ENCODE peak calls at places on chromosomes 13 and 19, in seven cellular contexts. U is AG04450; M is hippocampal formation; X is left lobe of liver; Z is cardiac muscle cell; S is activated CD4-positive, CD25-positive, alpha-beta regulatory T cell treated with anti-CD3 and anti-CD28 coated beads, Interleukin-2, amount 50 U/mL, for 72 hours; H is GM12865. P is an unnamed sample.

GRCh38 chr19:10450853-10451609 is 30.7 kb downstream of the PDE4A start:
- DNase-seq in U (no peak), M (no peak), S (no peak), H (peak; percentile 34), Z (no peak), X (no peak), P (no peak)

GRCh38 chr13:30113983-30114491 is 193.3 kb downstream of the KATNAL1 start:
- DNase-seq in U (no peak), S (no peak), X (peak; percentile 49), Z (peak; percentile 47), H (no peak), M (no peak), P (no peak)

GRCh38 chr13:97353927-97354326 is 80.0 kb upstream of the RAP2A start:
- DNase-seq in S (no peak), M (no peak), U (peak; percentile 26), Z (no peak), X (no peak), H (no peak), P (no peak)

GRCh38 chr13:43005460-43006236 is 13.6 kb upstream of the EPSTI1 start:
- DNase-seq in S (no peak), H (no peak), X (no peak), M (no peak), Z (peak; percentile 36), U (no peak), P (no peak)

GRCh38 chr13:109699628-109700071 is 86.7 kb downstream of the IRS2 start:
- DNase-seq in Z (no peak), M (no peak), H (no peak), S (no peak), U (no peak), X (no peak), P (no peak)

GRCh38 chr13:24271611-24272451 is 37.5 kb upstream of the C1QTNF9 start:
- DNase-seq in U (peak; percentile 45), S (peak; percentile 50), M (peak; percentile 73), X (peak; percentile 68), H (peak; percentile 87), Z (no peak), P (peak; percentile 75)

GRCh38 chr19:17109962-17110598 is 34.5 kb downstream of the MYO9B start:
- DNase-seq in U (no peak), H (peak; percentile 86), X (no peak), S (no peak), Z (no peak), M (peak; percentile 44), P (peak; percentile 65)

GRCh38 chr19:1789282-1790020 is 22.6 kb downstream of the ATP8B3 start:
- DNase-seq in M (no peak), H (no peak), U (no peak), X (no peak), Z (peak; percentile 33), S (no peak), P (no peak)

GRCh38 chr19:30890033-30890432 is 459.2 kb downstream of the TSHZ3 start:
- DNase-seq in Z (no peak), S (no peak), M (no peak), X (no peak), H (no peak), U (no peak), P (no peak)

GRCh38 chr19:38730470-38730730 is 13.9 kb downstream of the CAPN12 start:
- DNase-seq in H (no peak), U (no peak), S (no peak), Z (no peak), M (no peak), X (no peak), P (peak; percentile 49)

GRCh38 chr19:39390460-39390758 is 497 bp downstream of the PAF1 start:
- DNase-seq in M (no peak), U (no peak), H (no peak), X (no peak), Z (no peak), S (no peak), P (no peak)

GRCh38 chr13:26575244-26575643 is 17.8 kb downstream of the WASF3 start:
- DNase-seq in U (no peak), Z (no peak), S (no peak), M (no peak), X (no peak), H (no peak), P (no peak)

P was measured in right lobe of liver.